ENCODE peak calls at places on chromosomes 5 and 9, in five cellular contexts. One of them, this sample, is unnamed.

GRCh38 chr9:110900917-110901316 is 137.4 kb downstream of the LPAR1 start:
- DNase-seq in activated CD4-positive, alpha-beta T cell treated with anti-CD3 and anti-CD28 coated beads, Interleukin-2, amount 10 ng/mL, durations not matched to agents 24 days and 14 days: no peak
- DNase-seq in activated gamma-delta T cell treated with Interleukin-2 at 50 U/mL for 16 hours: no peak
- DNase-seq in cardiac muscle cell: no peak
- DNase-seq in kidney glomerular epithelial cell: no peak
- DNase-seq in this sample: no peak

GRCh38 chr5:139955616-139956283 is 87.3 kb downstream of the NRG2 start:
- DNase-seq in activated CD4-positive, alpha-beta T cell treated with anti-CD3 and anti-CD28 coated beads, Interleukin-2, amount 10 ng/mL, durations not matched to agents 24 days and 14 days: peak
- DNase-seq in kidney glomerular epithelial cell: no peak
- DNase-seq in cardiac muscle cell: peak
- DNase-seq in activated gamma-delta T cell treated with Interleukin-2 at 50 U/mL for 16 hours: no peak
- DNase-seq in this sample: no peak

GRCh38 chr5:31096238-31096865 is 97.1 kb upstream of the CDH6 start:
- DNase-seq in kidney glomerular epithelial cell: peak
- DNase-seq in activated gamma-delta T cell treated with Interleukin-2 at 50 U/mL for 16 hours: no peak
- DNase-seq in activated CD4-positive, alpha-beta T cell treated with anti-CD3 and anti-CD28 coated beads, Interleukin-2, amount 10 ng/mL, durations not matched to agents 24 days and 14 days: no peak
- DNase-seq in cardiac muscle cell: no peak
- DNase-seq in this sample: peak

GRCh38 chr5:132473019-132473531 is 17.5 kb downstream of the IRF1 start:
- DNase-seq in cardiac muscle cell: no peak
- DNase-seq in activated gamma-delta T cell treated with Interleukin-2 at 50 U/mL for 16 hours: peak
- DNase-seq in activated CD4-positive, alpha-beta T cell treated with anti-CD3 and anti-CD28 coated beads, Interleukin-2, amount 10 ng/mL, durations not matched to agents 24 days and 14 days: peak
- DNase-seq in kidney glomerular epithelial cell: no peak
- DNase-seq in this sample: no peak

GRCh38 chr5:171720086-171720485 is 65.5 kb upstream of the SMIM23 start:
- DNase-seq in activated gamma-delta T cell treated with Interleukin-2 at 50 U/mL for 16 hours: no peak
- DNase-seq in kidney glomerular epithelial cell: no peak
- DNase-seq in activated CD4-positive, alpha-beta T cell treated with anti-CD3 and anti-CD28 coated beads, Interleukin-2, amount 10 ng/mL, durations not matched to agents 24 days and 14 days: no peak
- DNase-seq in cardiac muscle cell: no peak
- DNase-seq in this sample: no peak

GRCh38 chr5:88502179-88503064 is 233.8 kb upstream of the TMEM161B start:
- DNase-seq in activated CD4-positive, alpha-beta T cell treated with anti-CD3 and anti-CD28 coated beads, Interleukin-2, amount 10 ng/mL, durations not matched to agents 24 days and 14 days: peak
- DNase-seq in activated gamma-delta T cell treated with Interleukin-2 at 50 U/mL for 16 hours: no peak
- DNase-seq in kidney glomerular epithelial cell: no peak
- DNase-seq in cardiac muscle cell: no peak
- DNase-seq in this sample: no peak

GRCh38 chr5:124132843-124133242 is 613.6 kb downstream of the ZNF608 start:
- DNase-seq in activated gamma-delta T cell treated with Interleukin-2 at 50 U/mL for 16 hours: no peak
- DNase-seq in activated CD4-positive, alpha-beta T cell treated with anti-CD3 and anti-CD28 coated beads, Interleukin-2, amount 10 ng/mL, durations not matched to agents 24 days and 14 days: no peak
- DNase-seq in kidney glomerular epithelial cell: no peak
- DNase-seq in cardiac muscle cell: no peak
- DNase-seq in this sample: no peak

GRCh38 chr9:114804504-114804903 is 1.3 kb downstream of the TNFSF15 start:
- DNase-seq in activated gamma-delta T cell treated with Interleukin-2 at 50 U/mL for 16 hours: no peak
- DNase-seq in cardiac muscle cell: no peak
- DNase-seq in kidney glomerular epithelial cell: no peak
- DNase-seq in activated CD4-positive, alpha-beta T cell treated with anti-CD3 and anti-CD28 coated beads, Interleukin-2, amount 10 ng/mL, durations not matched to agents 24 days and 14 days: no peak
- DNase-seq in this sample: no peak

GRCh38 chr5:37838933-37839341 is 904 bp downstream of the GDNF start:
- DNase-seq in activated gamma-delta T cell treated with Interleukin-2 at 50 U/mL for 16 hours: no peak
- DNase-seq in kidney glomerular epithelial cell: no peak
- DNase-seq in cardiac muscle cell: no peak
- DNase-seq in activated CD4-positive, alpha-beta T cell treated with anti-CD3 and anti-CD28 coated beads, Interleukin-2, amount 10 ng/mL, durations not matched to agents 24 days and 14 days: no peak
- DNase-seq in this sample: no peak

GRCh38 chr5:10668697-10669096 is 92.3 kb downstream of the DAP start:
- DNase-seq in activated CD4-positive, alpha-beta T cell treated with anti-CD3 and anti-CD28 coated beads, Interleukin-2, amount 10 ng/mL, durations not matched to agents 24 days and 14 days: no peak
- DNase-seq in kidney glomerular epithelial cell: no peak
- DNase-seq in cardiac muscle cell: no peak
- DNase-seq in activated gamma-delta T cell treated with Interleukin-2 at 50 U/mL for 16 hours: no peak
- DNase-seq in this sample: no peak

GRCh38 chr9:10251490-10251889 is 361.3 kb downstream of the PTPRD start:
- DNase-seq in activated gamma-delta T cell treated with Interleukin-2 at 50 U/mL for 16 hours: no peak
- DNase-seq in activated CD4-positive, alpha-beta T cell treated with anti-CD3 and anti-CD28 coated beads, Interleukin-2, amount 10 ng/mL, durations not matched to agents 24 days and 14 days: no peak
- DNase-seq in kidney glomerular epithelial cell: peak
- DNase-seq in cardiac muscle cell: no peak
- DNase-seq in this sample: no peak

GRCh38 chr5:115816226-115817042 is at the start of gene CDO1:
- DNase-seq in activated CD4-positive, alpha-beta T cell treated with anti-CD3 and anti-CD28 coated beads, Interleukin-2, amount 10 ng/mL, durations not matched to agents 24 days and 14 days: peak
- DNase-seq in activated gamma-delta T cell treated with Interleukin-2 at 50 U/mL for 16 hours: peak
- DNase-seq in kidney glomerular epithelial cell: peak
- DNase-seq in cardiac muscle cell: peak
- DNase-seq in this sample: no peak

This sample was measured in Caki2.